ENCODE peak calls at places on chromosomes 16 and 17, in ten cellular contexts. R is lower leg skin; E is GM12865; N is HFF-Myc; H is stomach; P is CD8-positive, alpha-beta T cell; Z is CD4-positive, alpha-beta T cell; T is RWPE1; D is fibroblast of villous mesenchyme; J is Caco-2. Q is an unnamed sample.

GRCh38 chr16:60203525-60204124 is 1469.5 kb upstream of the GOT2 start:
- DNase-seq in R (no peak), E (no peak), N (no peak), H (no peak), P (no peak), Z (no peak), T (peak; percentile 5), D (no peak), J (no peak), Q (no peak)

GRCh38 chr16:49556252-49557069 is 182.9 kb downstream of the C16orf78 start:
- DNase-seq in R (no peak), E (peak; percentile 66), N (no peak), H (no peak), P (no peak), Z (no peak), T (peak; percentile 24), D (peak; percentile 5), J (no peak), Q (no peak)

GRCh38 chr16:19375561-19376158 is 42.0 kb upstream of the TMC5 start:
- DNase-seq in R (peak; percentile 22), E (peak; percentile 64), N (peak; percentile 14), H (peak; percentile 46), P (no peak), Z (peak; percentile 1), T (peak; percentile 78), D (peak; percentile 66), J (peak; percentile 40), Q (peak; percentile 72)

GRCh38 chr17:39677581-39678339 is 9.5 kb downstream of the PNMT start:
- DNase-seq in R (no peak), E (no peak), N (no peak), H (no peak), P (no peak), Z (no peak), T (no peak), D (no peak), J (no peak), Q (no peak)

GRCh38 chr16:87002717-87003413 is 314.3 kb downstream of the C16orf95 start:
- DNase-seq in R (no peak), E (no peak), N (no peak), H (no peak), P (no peak), Z (no peak), T (no peak), D (peak; percentile 17), J (peak; percentile 22), Q (no peak)

GRCh38 chr16:64375386-64375980 is 746.4 kb downstream of the CDH11 start:
- DNase-seq in R (no peak), E (no peak), N (no peak), H (no peak), P (no peak), Z (no peak), T (no peak), D (no peak), J (no peak), Q (no peak)

GRCh38 chr17:59845595-59846390 is 47.0 kb downstream of the TUBD1 start:
- DNase-seq in R (peak; percentile 50), E (peak; percentile 73), N (no peak), H (peak; percentile 73), P (no peak), Z (no peak), T (peak; percentile 59), D (peak; percentile 84), J (peak; percentile 91), Q (no peak)

GRCh38 chr16:82079892-82080291 is 44.8 kb downstream of the HSD17B2 start:
- DNase-seq in R (no peak), E (no peak), N (no peak), H (no peak), P (no peak), Z (no peak), T (no peak), D (no peak), J (no peak), Q (no peak)

GRCh38 chr17:47317119-47317518 is 6.6 kb upstream of the EFCAB13 start:
- DNase-seq in R (peak; percentile 53), E (no peak), N (no peak), H (no peak), P (no peak), Z (no peak), T (no peak), D (no peak), J (no peak), Q (no peak)

GRCh38 chr17:80124351-80124981 is 22.5 kb downstream of the EIF4A3 start:
- DNase-seq in R (no peak), E (peak; percentile 24), N (no peak), H (peak; percentile 27), P (no peak), Z (no peak), T (no peak), D (no peak), J (peak; percentile 62), Q (peak; percentile 43)

GRCh38 chr16:87860553-87861299 is 8.6 kb downstream of the SLC7A5 start:
- DNase-seq in R (no peak), E (peak; percentile 50), N (peak; percentile 38), H (no peak), P (no peak), Z (no peak), T (no peak), D (peak; percentile 84), J (no peak), Q (no peak)

GRCh38 chr16:19746561-19746960 is 28.5 kb downstream of the IQCK start:
- DNase-seq in R (no peak), E (no peak), N (no peak), H (no peak), P (no peak), Z (no peak), T (no peak), D (no peak), J (no peak), Q (no peak)

GRCh38 chr16:4529085-4530060 is 9.2 kb downstream of the CDIP1 start:
- DNase-seq in R (no peak), E (peak; percentile 40), N (no peak), H (no peak), P (no peak), Z (no peak), T (peak; percentile 27), D (peak; percentile 71), J (no peak), Q (peak; percentile 56)

GRCh38 chr17:12053552-12053951 is 32.9 kb downstream of the MAP2K4 start:
- DNase-seq in R (no peak), E (no peak), N (no peak), H (no peak), P (no peak), Z (no peak), T (no peak), D (peak; percentile 12), J (no peak), Q (no peak)

GRCh38 chr16:89721644-89722391 is 481 bp downstream of the ZNF276 start:
- DNase-seq in R (peak; percentile 46), E (peak; percentile 82), N (no peak), H (peak; percentile 70), P (peak; percentile 85), Z (peak; percentile 91), T (no peak), D (peak; percentile 60), J (no peak), Q (peak; percentile 72)

GRCh38 chr16:88811850-88812736 is at the start of gene APRT:
- DNase-seq in R (peak; percentile 92), E (peak; percentile 97), N (peak; percentile 87), H (peak; percentile 96), P (peak; percentile 97), Z (peak; percentile 98), T (peak; percentile 97), D (peak; percentile 94), J (peak; percentile 97), Q (peak; percentile 99)

GRCh38 chr17:16267174-16267573 is 50.2 kb downstream of the PIGL start:
- DNase-seq in R (no peak), E (no peak), N (no peak), H (no peak), P (no peak), Z (no peak), T (no peak), D (no peak), J (no peak), Q (no peak)

GRCh38 chr16:21501869-21502667 is 97.3 kb upstream of the METTL9 start:
- DNase-seq in R (peak; percentile 83), E (peak; percentile 95), N (peak; percentile 89), H (peak; percentile 95), P (peak; percentile 83), Z (peak; percentile 84), T (peak; percentile 99), D (peak; percentile 95), J (peak; percentile 95), Q (peak; percentile 91)

GRCh38 chr16:71479420-71479819 is 9.7 kb downstream of the ZNF19 start:
- DNase-seq in R (no peak), E (peak; percentile 11), N (no peak), H (no peak), P (no peak), Z (no peak), T (no peak), D (peak; percentile 41), J (peak; percentile 45), Q (no peak)

GRCh38 chr16:76882105-76882504 is 308.9 kb upstream of the MON1B start:
- DNase-seq in R (no peak), E (peak; percentile 3), N (no peak), H (no peak), P (no peak), Z (no peak), T (peak; percentile 11), D (no peak), J (no peak), Q (no peak)
- TF ChIP-seq CTCF in R (no peak), E (peak; percentile 7), N (no peak), H (no peak), P (no peak), Z (no peak), T (peak; percentile 21), D (no peak), J (no peak), Q (no peak)

GRCh38 chr16:14111713-14112538 is 40.8 kb downstream of the MRTFB start:
- DNase-seq in R (peak; percentile 25), E (no peak), N (no peak), H (peak; percentile 57), P (no peak), Z (no peak), T (no peak), D (no peak), J (no peak), Q (no peak)
- TF ChIP-seq CTCF in R (no peak), E (no peak), N (no peak), H (no peak), P (no peak), Z (no peak), T (no peak), D (no peak), J (no peak), Q (no peak)

GRCh38 chr17:32588982-32589381 is 102.2 kb downstream of the CDK5R1 start:
- DNase-seq in R (no peak), E (peak; percentile 47), N (no peak), H (no peak), P (no peak), Z (no peak), T (peak; percentile 12), D (no peak), J (no peak), Q (no peak)
- TF ChIP-seq CTCF in R (no peak), E (peak; percentile 36), N (peak; percentile 30), H (peak; percentile 5), P (no peak), Z (no peak), T (no peak), D (peak; percentile 18), J (peak; percentile 36), Q (no peak)

DNA sequence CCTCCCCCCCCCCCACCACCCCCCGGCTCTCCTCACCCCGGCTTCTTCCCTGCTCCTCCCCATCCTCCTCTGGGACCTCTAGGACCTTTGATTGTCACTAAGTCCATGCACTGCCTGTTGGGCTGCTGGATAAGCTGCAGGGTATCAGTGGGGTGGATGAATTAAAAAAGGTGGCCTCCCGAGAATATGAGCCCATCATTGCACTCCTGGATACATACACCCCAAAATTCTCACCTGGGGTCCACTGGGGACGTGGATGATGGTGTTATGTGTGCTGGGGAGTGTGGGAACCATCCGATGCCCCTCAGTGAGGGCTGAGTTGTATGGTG is 88.8 kb downstream of the IRF8 start:
- DNase-seq in R (no peak), E (no peak), N (no peak), H (no peak), P (no peak), Z (no peak), T (peak; percentile 63), D (no peak), J (no peak), Q (no peak)
- TF ChIP-seq CTCF in R (no peak), E (no peak), N (no peak), H (no peak), P (peak; percentile 51), Z (peak; percentile 55), T (no peak), D (no peak), J (no peak), Q (no peak)